ENCODE peak calls at places on chromosomes 4 and X, in four cellular contexts. K, T, J and X are unnamed samples.

GRCh38 chr4:38131371-38132139 is 171.4 kb downstream of the PTTG2 start:
- DNase-seq in J (no peak), T (no peak), K (no peak), X (peak; percentile 23)

GRCh38 chrX:130995351-130995967 is 62.7 kb upstream of the ARHGAP36 start:
- DNase-seq in T (peak; percentile 19), J (no peak), K (no peak), X (no peak)

GRCh38 chr4:13903851-13904340 is 276.4 kb upstream of the BOD1L1 start:
- DNase-seq in K (no peak), T (no peak), J (no peak), X (no peak)

GRCh38 chrX:107429090-107429489 is 20.4 kb upstream of the FRMPD3 start:
- DNase-seq in J (peak; percentile 45), K (no peak), T (peak; percentile 66), X (peak; percentile 34)

GRCh38 chrX:25022499-25023325 is 6.9 kb upstream of the ARX start:
- DNase-seq in K (no peak), J (no peak), T (no peak), X (no peak)

GRCh38 chr4:152962160-152962559 is 26.0 kb downstream of the FHDC1 start:
- DNase-seq in K (no peak), J (no peak), T (no peak), X (no peak)

GRCh38 chr4:2142630-2143427 is 83.7 kb downstream of the NAT8L start:
- DNase-seq in K (no peak), T (no peak), J (peak; percentile 66), X (no peak)

GRCh38 chrX:65871671-65872311 is 168.1 kb downstream of the VSIG4 start:
- DNase-seq in J (peak; percentile 60), T (no peak), K (peak; percentile 25), X (peak; percentile 64)

GRCh38 chr4:173698557-173699262 is 168.7 kb upstream of the HAND2 start:
- DNase-seq in J (no peak), K (no peak), T (peak; percentile 24), X (no peak)

GRCh38 chr4:147768113-147768512 is 36.2 kb downstream of the ARHGAP10 start:
- DNase-seq in J (peak; percentile 89), T (no peak), K (no peak), X (peak; percentile 35)

GRCh38 chr4:92236907-92237306 is 66.9 kb upstream of the GRID2 start:
- DNase-seq in T (no peak), J (no peak), K (no peak), X (no peak)

GRCh38 chr4:74109116-74109791 is 10.3 kb upstream of the CXCL2 start:
- DNase-seq in J (peak; percentile 4), K (no peak), T (no peak), X (peak; percentile 27)

GRCh38 chr4:39383690-39384089 is 17.5 kb upstream of the RFC1 start:
- DNase-seq in T (no peak), J (no peak), K (no peak), X (no peak)

GRCh38 chrX:63012574-63012973 is 338.6 kb downstream of the SPIN4 start:
- DNase-seq in K (no peak), J (no peak), T (no peak), X (no peak)

GRCh38 chr4:15805583-15806517 is 27.7 kb downstream of the CD38 start:
- DNase-seq in J (peak; percentile 84), T (no peak), K (no peak), X (no peak)

DNA sequence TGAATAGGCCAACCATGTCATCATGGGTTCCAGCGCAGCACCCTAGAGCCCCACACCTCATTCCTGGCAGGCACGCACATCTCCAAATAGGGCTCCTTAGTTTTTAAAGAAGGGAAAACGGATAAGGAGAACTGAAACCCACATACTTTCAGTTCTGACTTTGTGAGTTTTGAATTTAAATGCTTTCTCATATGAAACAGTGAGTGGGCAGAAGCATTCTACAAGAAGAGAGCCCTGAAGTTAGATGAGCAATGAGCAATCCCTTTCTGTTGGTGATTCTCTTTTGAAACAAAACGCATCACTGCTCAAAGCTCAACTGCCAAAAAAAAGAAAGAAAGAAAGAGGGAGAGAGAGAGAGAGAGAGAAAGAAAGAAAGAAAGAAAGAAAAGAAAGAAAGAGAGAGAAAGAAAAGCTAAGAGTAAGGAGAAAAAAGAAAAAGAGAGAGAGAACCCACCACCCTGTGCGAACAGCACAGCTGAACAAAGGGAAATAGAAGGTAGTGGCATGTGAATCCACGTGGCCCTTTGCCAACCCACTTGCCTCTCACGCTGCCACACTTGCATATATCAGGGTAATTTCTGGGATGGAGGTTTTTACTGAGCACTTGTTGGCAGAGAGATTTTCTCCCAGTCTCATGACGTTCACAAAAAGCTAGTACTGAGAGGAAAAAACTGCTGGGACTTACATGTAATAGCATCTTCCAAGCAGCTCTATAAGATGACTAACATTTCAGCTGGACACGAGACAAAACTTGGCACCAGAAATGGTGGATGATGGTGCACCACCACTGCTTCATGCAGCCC is 31.0 kb downstream of the TMSB4X start:
- DNase-seq in J (no peak), T (no peak), K (no peak), X (no peak)
- H3K27ac ChIP-seq in J (no peak overlapping the region), T (no peak overlapping the region), K (no peak overlapping the region), X (peak overlapping the region; percentile 22)

DNA sequence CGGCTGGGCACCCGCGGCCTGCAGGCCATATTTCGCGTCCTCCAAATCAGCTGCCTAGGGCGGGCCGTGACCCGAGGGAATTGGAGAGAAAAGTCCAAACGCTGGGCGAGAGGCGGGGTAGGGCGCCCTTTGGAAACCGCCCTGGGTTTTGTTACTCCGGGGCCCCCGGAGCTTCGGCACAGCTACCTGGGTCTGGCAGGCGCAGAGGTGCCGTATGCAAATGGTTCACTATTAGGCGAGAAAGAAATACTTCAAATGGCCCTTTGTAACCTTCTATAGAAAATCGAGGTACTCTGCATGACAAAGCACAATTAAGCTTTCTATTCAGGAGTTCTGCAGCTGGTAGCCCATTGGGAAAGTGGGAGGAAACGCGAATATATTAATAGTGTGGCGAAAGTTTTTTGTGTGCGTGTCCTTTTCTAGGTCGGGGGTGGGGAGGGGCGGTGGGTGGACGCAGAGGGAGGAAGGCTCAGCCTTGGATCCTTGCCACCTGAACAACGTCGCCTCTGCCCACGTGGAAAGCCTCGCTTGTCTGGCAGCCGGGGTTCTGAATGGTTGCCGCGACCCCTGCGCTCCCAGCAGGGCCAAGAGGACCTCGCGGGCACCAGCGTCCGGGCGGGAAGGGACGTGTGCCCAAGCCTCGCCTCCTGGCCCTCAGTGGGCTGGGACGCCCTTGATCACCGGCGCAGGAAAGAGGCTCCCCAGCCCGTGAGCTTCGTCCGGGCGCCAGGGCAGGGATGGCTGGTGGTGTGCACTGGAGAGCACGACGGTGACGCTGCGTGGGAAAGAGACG is 9.5 kb downstream of the GSX2 start:
- DNase-seq in K (no peak), T (peak; percentile 42), J (no peak), X (no peak)
- H3K4me3 ChIP-seq in K (peak overlapping the region; percentile 26), T (no peak overlapping the region), J (no peak overlapping the region), X (no peak overlapping the region)

DNA sequence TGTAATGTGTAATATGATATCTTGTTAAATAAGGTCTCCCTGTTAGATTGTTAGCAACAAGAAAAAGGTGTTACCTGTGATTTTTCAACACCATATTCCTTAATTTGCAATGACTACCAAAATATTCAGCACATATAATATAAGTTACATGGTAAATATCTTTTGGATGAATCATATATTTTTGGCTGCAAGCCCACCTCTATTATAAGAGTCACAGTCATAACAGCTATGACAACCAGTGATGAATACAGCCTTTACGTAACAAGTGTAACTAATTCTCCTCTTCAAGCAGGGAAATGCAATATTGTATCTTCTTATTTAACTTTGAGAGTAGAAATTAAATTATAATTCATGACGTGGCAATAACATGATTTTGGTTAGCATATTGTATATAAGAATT is 187.0 kb downstream of the NLGN4X start:
- DNase-seq in J (peak; percentile 64), K (no peak), T (no peak), X (no peak)
- H3K27ac ChIP-seq in J (no peak overlapping the region), K (no peak overlapping the region), T (no peak overlapping the region), X (no peak overlapping the region)

GRCh38 chr4:7971159-7971631 is 31.5 kb upstream of the AFAP1 start:
- DNase-seq in T (peak; percentile 72), K (no peak), J (no peak), X (no peak)

GRCh38 chr4:7974425-7974824 is 34.8 kb upstream of the AFAP1 start:
- DNase-seq in T (peak; percentile 1), K (no peak), J (no peak), X (no peak)

GRCh38 chr4:7971881-7972500 is 32.3 kb upstream of the AFAP1 start:
- DNase-seq in J (no peak), T (no peak), K (no peak), X (no peak)

GRCh38 chr4:7976025-7976424 is 36.4 kb upstream of the AFAP1 start:
- DNase-seq in J (no peak), T (peak; percentile 2), K (no peak), X (no peak)

GRCh38 chr4:7973545-7973981 is 33.9 kb upstream of the AFAP1 start:
- DNase-seq in J (no peak), T (peak; percentile 26), K (no peak), X (no peak)
- H3K4me3 ChIP-seq in J (no peak overlapping the region), T (no peak overlapping the region), K (no peak overlapping the region), X (no peak overlapping the region)

DNA sequence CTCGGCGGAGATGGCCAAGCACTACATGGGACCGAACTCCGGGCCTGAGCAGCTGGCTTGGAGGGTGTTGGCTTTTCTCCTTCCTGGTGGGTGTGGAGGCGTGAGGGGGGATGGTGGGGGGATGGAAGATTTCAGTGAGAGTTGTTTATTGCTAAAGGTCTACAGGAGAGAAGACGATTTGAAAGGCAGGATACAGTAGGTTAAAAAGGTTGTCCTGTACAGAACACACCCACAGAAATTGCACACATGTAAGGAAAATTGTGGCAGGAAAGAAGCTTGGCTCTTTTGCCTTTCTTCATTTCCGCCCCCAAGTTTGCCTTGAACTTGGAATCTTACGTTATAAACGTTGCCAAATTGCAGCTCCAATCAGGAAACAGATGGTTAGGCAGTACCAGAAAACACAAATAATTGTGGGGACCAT is 74.1 kb upstream of the STOX2 start:
- DNase-seq in T (no peak), J (no peak), K (no peak), X (no peak)
- H3K27ac ChIP-seq in T (no peak overlapping the region), J (no peak overlapping the region), K (no peak overlapping the region), X (peak overlapping the region; percentile 43)

DNA sequence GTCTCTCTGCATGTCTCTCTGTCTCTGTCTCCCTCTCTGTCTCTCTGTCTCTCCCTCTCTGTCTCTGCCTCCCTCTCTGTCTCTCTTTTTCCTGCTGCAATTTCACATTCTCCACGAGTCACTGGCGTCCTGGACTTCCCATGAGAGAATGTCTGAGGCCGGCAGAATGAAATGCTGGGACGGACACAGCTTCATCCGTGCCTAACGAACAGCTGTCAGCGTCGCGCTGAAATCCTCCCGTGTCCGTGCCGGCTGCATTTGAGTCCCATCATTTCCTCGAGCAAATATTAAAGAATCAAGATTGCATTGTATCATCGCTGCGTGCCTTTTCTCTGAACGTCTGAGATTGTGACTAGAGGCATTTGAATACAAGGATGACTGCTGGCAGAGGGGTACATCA is 279.8 kb downstream of the ASMT start:
- DNase-seq in J (no peak), K (no peak), T (no peak), X (no peak)
- H3K4me3 ChIP-seq in J (no peak overlapping the region), K (no peak overlapping the region), T (no peak overlapping the region), X (no peak overlapping the region)

GRCh38 chrX:6735235-6735634 is 200.3 kb upstream of the VCX3A start:
- DNase-seq in J (no peak), T (no peak), K (no peak), X (no peak)
- H3K27ac ChIP-seq in J (no peak overlapping the region), T (no peak overlapping the region), K (no peak overlapping the region), X (no peak overlapping the region)

GRCh38 chrX:69161786-69162349 is 3.4 kb downstream of the PJA1 start:
- DNase-seq in T (no peak), K (no peak), J (no peak), X (no peak)
- H3K4me3 ChIP-seq in T (no peak overlapping the region), K (no peak overlapping the region), J (no peak overlapping the region), X (no peak overlapping the region)